ENCODE peak calls at places on chromosomes 4 and X, in eight cellular contexts. One of them, this sample, is unnamed.

GRCh38 chr4:66899422-66900065 is 645.8 kb downstream of the CENPC start:
- DNase-seq in H1: no peak
- DNase-seq in SK-N-SH: no peak
- DNase-seq in A549: no peak
- DNase-seq in ovary: no peak
- DNase-seq in tibial nerve: no peak
- DNase-seq in stomach: no peak
- DNase-seq in suprapubic skin: no peak
- DNase-seq in this sample: no peak

GRCh38 chrX:119990995-119991787 is 47.6 kb upstream of the NKAP start:
- DNase-seq in stomach: no peak
- DNase-seq in A549: no peak
- DNase-seq in suprapubic skin: no peak
- DNase-seq in SK-N-SH: peak; percentile 32
- DNase-seq in ovary: no peak
- DNase-seq in H1: no peak
- DNase-seq in tibial nerve: no peak
- DNase-seq in this sample: no peak

GRCh38 chrX:6990552-6991193 is 156.8 kb upstream of the STS start:
- DNase-seq in ovary: no peak
- DNase-seq in stomach: no peak
- DNase-seq in A549: no peak
- DNase-seq in H1: no peak
- DNase-seq in suprapubic skin: no peak
- DNase-seq in SK-N-SH: no peak
- DNase-seq in tibial nerve: no peak
- DNase-seq in this sample: no peak

GRCh38 chrX:63128509-63128908 is 222.6 kb downstream of the SPIN4 start:
- DNase-seq in H1: no peak
- DNase-seq in tibial nerve: no peak
- DNase-seq in A549: peak; percentile 36
- DNase-seq in ovary: no peak
- DNase-seq in suprapubic skin: no peak
- DNase-seq in stomach: no peak
- DNase-seq in SK-N-SH: peak; percentile 1
- DNase-seq in this sample: no peak

GRCh38 chr4:12902735-12903134 is 581.4 kb downstream of the RAB28 start:
- DNase-seq in A549: no peak
- DNase-seq in suprapubic skin: no peak
- DNase-seq in stomach: no peak
- DNase-seq in ovary: no peak
- DNase-seq in tibial nerve: no peak
- DNase-seq in H1: no peak
- DNase-seq in SK-N-SH: no peak
- DNase-seq in this sample: no peak

GRCh38 chr4:109959195-109959594 is 46.5 kb downstream of the EGF start:
- DNase-seq in tibial nerve: no peak
- DNase-seq in stomach: no peak
- DNase-seq in A549: no peak
- DNase-seq in SK-N-SH: no peak
- DNase-seq in H1: no peak
- DNase-seq in ovary: no peak
- DNase-seq in suprapubic skin: no peak
- DNase-seq in this sample: no peak

GRCh38 chr4:70994387-70995099 is 1.1 kb downstream of the DCK start:
- DNase-seq in suprapubic skin: no peak
- DNase-seq in SK-N-SH: no peak
- DNase-seq in H1: no peak
- DNase-seq in A549: no peak
- DNase-seq in stomach: no peak
- DNase-seq in ovary: no peak
- DNase-seq in tibial nerve: no peak
- DNase-seq in this sample: no peak

GRCh38 chr4:172546782-172547181 is 621.8 kb upstream of the GALNT7 start:
- DNase-seq in ovary: no peak
- DNase-seq in tibial nerve: no peak
- DNase-seq in H1: no peak
- DNase-seq in suprapubic skin: no peak
- DNase-seq in SK-N-SH: no peak
- DNase-seq in stomach: no peak
- DNase-seq in A549: no peak
- DNase-seq in this sample: no peak

GRCh38 chr4:25861951-25862410 is 807 bp downstream of the SEL1L3 start:
- DNase-seq in ovary: peak; percentile 28
- DNase-seq in A549: peak; percentile 32
- DNase-seq in tibial nerve: no peak
- DNase-seq in stomach: no peak
- DNase-seq in suprapubic skin: no peak
- DNase-seq in SK-N-SH: no peak
- DNase-seq in H1: no peak
- DNase-seq in this sample: peak; percentile 89

GRCh38 chrX:53294024-53294648 is 12.8 kb upstream of the IQSEC2 start:
- DNase-seq in stomach: no peak
- DNase-seq in ovary: no peak
- DNase-seq in H1: no peak
- DNase-seq in A549: peak; percentile 32
- DNase-seq in SK-N-SH: no peak
- DNase-seq in suprapubic skin: no peak
- DNase-seq in tibial nerve: no peak
- DNase-seq in this sample: no peak

GRCh38 chr4:44186096-44186849 is 262.3 kb downstream of the KCTD8 start:
- DNase-seq in tibial nerve: no peak
- DNase-seq in H1: no peak
- DNase-seq in ovary: no peak
- DNase-seq in SK-N-SH: no peak
- DNase-seq in A549: no peak
- DNase-seq in stomach: no peak
- DNase-seq in suprapubic skin: no peak
- DNase-seq in this sample: peak; percentile 34

GRCh38 chr4:164871673-164872072 is 5.3 kb upstream of the APELA start:
- DNase-seq in tibial nerve: no peak
- DNase-seq in A549: no peak
- DNase-seq in stomach: no peak
- DNase-seq in SK-N-SH: no peak
- DNase-seq in H1: no peak
- DNase-seq in ovary: no peak
- DNase-seq in suprapubic skin: no peak
- DNase-seq in this sample: no peak

GRCh38 chr4:75686346-75686745 is 13.1 kb upstream of the G3BP2 start:
- DNase-seq in SK-N-SH: no peak
- DNase-seq in ovary: no peak
- DNase-seq in suprapubic skin: no peak
- DNase-seq in A549: no peak
- DNase-seq in H1: no peak
- DNase-seq in stomach: no peak
- DNase-seq in tibial nerve: no peak
- DNase-seq in this sample: no peak

GRCh38 chr4:94507708-94508107 is 56.0 kb downstream of the PDLIM5 start:
- DNase-seq in H1: no peak
- DNase-seq in stomach: no peak
- DNase-seq in tibial nerve: peak; percentile 52
- DNase-seq in SK-N-SH: no peak
- DNase-seq in ovary: no peak
- DNase-seq in A549: peak; percentile 81
- DNase-seq in suprapubic skin: peak; percentile 66
- DNase-seq in this sample: no peak

GRCh38 chr4:139794158-139794954 is 128.7 kb downstream of the MGST2 start:
- DNase-seq in H1: no peak
- DNase-seq in stomach: no peak
- DNase-seq in suprapubic skin: no peak
- DNase-seq in SK-N-SH: peak; percentile 45
- DNase-seq in tibial nerve: peak; percentile 26
- DNase-seq in ovary: no peak
- DNase-seq in A549: no peak
- DNase-seq in this sample: no peak

GRCh38 chr4:147560632-147561031 is 56.6 kb upstream of the TMEM184C start:
- DNase-seq in suprapubic skin: no peak
- DNase-seq in ovary: no peak
- DNase-seq in SK-N-SH: no peak
- DNase-seq in tibial nerve: no peak
- DNase-seq in H1: no peak
- DNase-seq in stomach: no peak
- DNase-seq in A549: no peak
- DNase-seq in this sample: no peak

GRCh38 chrX:52082578-52082977 is 13.6 kb upstream of the MAGED4B start:
- DNase-seq in suprapubic skin: no peak
- DNase-seq in ovary: no peak
- DNase-seq in tibial nerve: no peak
- DNase-seq in stomach: no peak
- DNase-seq in A549: no peak
- DNase-seq in SK-N-SH: no peak
- DNase-seq in H1: no peak
- DNase-seq in this sample: no peak

GRCh38 chr4:124641715-124642380 is 70.7 kb downstream of the ANKRD50 start:
- DNase-seq in SK-N-SH: no peak
- DNase-seq in stomach: no peak
- DNase-seq in H1: no peak
- DNase-seq in suprapubic skin: no peak
- DNase-seq in tibial nerve: peak; percentile 10
- DNase-seq in A549: peak; percentile 73
- DNase-seq in ovary: no peak
- DNase-seq in this sample: peak; percentile 25

GRCh38 chr4:6986067-6986780 is 56.9 kb upstream of the TADA2B start:
- DNase-seq in H1: no peak
- DNase-seq in tibial nerve: peak; percentile 66
- DNase-seq in SK-N-SH: peak; percentile 67
- DNase-seq in A549: peak; percentile 23
- DNase-seq in suprapubic skin: no peak
- DNase-seq in stomach: no peak
- DNase-seq in ovary: no peak
- DNase-seq in this sample: peak; percentile 69

GRCh38 chrX:72714471-72714916 is 388 bp upstream of the PHKA1 start:
- DNase-seq in stomach: peak; percentile 68
- DNase-seq in SK-N-SH: peak; percentile 66
- DNase-seq in suprapubic skin: peak; percentile 66
- DNase-seq in tibial nerve: peak; percentile 37
- DNase-seq in H1: peak; percentile 9
- DNase-seq in A549: peak; percentile 75
- DNase-seq in ovary: peak; percentile 77
- DNase-seq in this sample: peak; percentile 61

GRCh38 chrX:129900054-129900453 is 5.9 kb upstream of the UTP14A start:
- DNase-seq in stomach: no peak
- DNase-seq in A549: no peak
- DNase-seq in suprapubic skin: no peak
- DNase-seq in tibial nerve: no peak
- DNase-seq in H1: no peak
- DNase-seq in ovary: no peak
- DNase-seq in SK-N-SH: no peak
- DNase-seq in this sample: no peak

GRCh38 chr4:66430856-66431255 is 760.6 kb upstream of the EPHA5 start:
- DNase-seq in A549: no peak
- DNase-seq in suprapubic skin: no peak
- DNase-seq in tibial nerve: no peak
- DNase-seq in stomach: no peak
- DNase-seq in H1: peak; percentile 9
- DNase-seq in ovary: no peak
- DNase-seq in SK-N-SH: no peak
- DNase-seq in this sample: no peak

GRCh38 chrX:37993857-37994619 is 12.3 kb upstream of the SYTL5 start:
- DNase-seq in H1: peak; percentile 19
- DNase-seq in stomach: peak; percentile 74
- DNase-seq in tibial nerve: no peak
- DNase-seq in A549: peak; percentile 13
- DNase-seq in ovary: no peak
- DNase-seq in SK-N-SH: no peak
- DNase-seq in suprapubic skin: no peak
- DNase-seq in this sample: peak; percentile 54

GRCh38 chr4:8229341-8229975 is 30.4 kb downstream of the SH3TC1 start:
- DNase-seq in A549: no peak
- DNase-seq in stomach: no peak
- DNase-seq in ovary: no peak
- DNase-seq in SK-N-SH: no peak
- DNase-seq in tibial nerve: no peak
- DNase-seq in H1: no peak
- DNase-seq in suprapubic skin: no peak
- DNase-seq in this sample: no peak

GRCh38 chrX:81316163-81316562 is 114.3 kb downstream of the SH3BGRL start:
- DNase-seq in SK-N-SH: no peak
- DNase-seq in stomach: no peak
- DNase-seq in suprapubic skin: no peak
- DNase-seq in tibial nerve: no peak
- DNase-seq in A549: no peak
- DNase-seq in ovary: no peak
- DNase-seq in H1: no peak
- DNase-seq in this sample: no peak

GRCh38 chrX:9494806-9495205 is 29.9 kb downstream of the TBL1X start:
- DNase-seq in tibial nerve: no peak
- DNase-seq in stomach: no peak
- DNase-seq in H1: no peak
- DNase-seq in A549: peak; percentile 12
- DNase-seq in ovary: no peak
- DNase-seq in SK-N-SH: no peak
- DNase-seq in suprapubic skin: no peak
- DNase-seq in this sample: no peak
- TF ChIP-seq EP300 in tibial nerve: no peak
- TF ChIP-seq EP300 in stomach: no peak
- TF ChIP-seq EP300 in H1: no peak
- TF ChIP-seq EP300 in A549: no peak
- TF ChIP-seq EP300 in ovary: no peak
- TF ChIP-seq EP300 in SK-N-SH: no peak
- TF ChIP-seq EP300 in suprapubic skin: no peak
- TF ChIP-seq EP300 in this sample: no peak

DNA sequence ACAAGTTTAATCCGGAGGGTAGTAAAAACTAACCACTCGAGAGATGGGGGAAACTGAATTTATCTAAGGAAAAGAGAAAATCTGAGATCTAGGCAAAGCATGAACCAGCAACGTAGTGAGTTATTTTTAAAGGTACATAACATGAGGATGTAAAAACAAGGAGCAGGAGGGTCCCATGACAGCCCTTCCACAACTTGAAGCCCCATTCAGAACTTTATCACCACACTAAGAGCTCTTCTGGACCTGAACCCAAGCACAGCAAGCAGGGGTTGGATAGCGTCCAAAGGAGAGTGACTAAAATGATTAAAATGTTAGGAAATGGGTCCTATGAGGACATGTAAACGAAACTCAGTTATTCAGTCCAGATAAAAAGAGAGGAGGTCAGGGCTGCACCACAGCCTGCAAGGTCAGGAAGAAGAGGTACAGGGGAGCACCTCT is 16.2 kb downstream of the SH3RF1 start:
- DNase-seq in ovary: no peak
- DNase-seq in A549: peak; percentile 43
- DNase-seq in SK-N-SH: no peak
- DNase-seq in stomach: no peak
- DNase-seq in tibial nerve: peak; percentile 52
- DNase-seq in suprapubic skin: no peak
- DNase-seq in H1: no peak
- DNase-seq in this sample: peak; percentile 40
- TF ChIP-seq EP300 in ovary: no peak
- TF ChIP-seq EP300 in A549: no peak
- TF ChIP-seq EP300 in SK-N-SH: peak; percentile 39
- TF ChIP-seq EP300 in stomach: no peak
- TF ChIP-seq EP300 in tibial nerve: peak; percentile 22
- TF ChIP-seq EP300 in suprapubic skin: no peak
- TF ChIP-seq EP300 in H1: no peak
- TF ChIP-seq EP300 in this sample: no peak

GRCh38 chrX:107206697-107207065 is 270 bp downstream of the DNAAF6 start:
- DNase-seq in suprapubic skin: no peak
- DNase-seq in SK-N-SH: no peak
- DNase-seq in tibial nerve: no peak
- DNase-seq in H1: no peak
- DNase-seq in A549: no peak
- DNase-seq in stomach: no peak
- DNase-seq in ovary: no peak
- DNase-seq in this sample: no peak
- TF ChIP-seq EP300 in suprapubic skin: no peak
- TF ChIP-seq EP300 in SK-N-SH: no peak
- TF ChIP-seq EP300 in tibial nerve: no peak
- TF ChIP-seq EP300 in H1: no peak
- TF ChIP-seq EP300 in A549: no peak
- TF ChIP-seq EP300 in stomach: no peak
- TF ChIP-seq EP300 in ovary: no peak
- TF ChIP-seq EP300 in this sample: no peak

GRCh38 chr4:23388699-23389395 is 501.0 kb downstream of the PPARGC1A start:
- DNase-seq in A549: no peak
- DNase-seq in SK-N-SH: no peak
- DNase-seq in suprapubic skin: no peak
- DNase-seq in stomach: no peak
- DNase-seq in tibial nerve: no peak
- DNase-seq in H1: no peak
- DNase-seq in ovary: no peak
- DNase-seq in this sample: no peak
- TF ChIP-seq EP300 in A549: no peak
- TF ChIP-seq EP300 in SK-N-SH: no peak
- TF ChIP-seq EP300 in suprapubic skin: no peak
- TF ChIP-seq EP300 in stomach: no peak
- TF ChIP-seq EP300 in tibial nerve: no peak
- TF ChIP-seq EP300 in H1: no peak
- TF ChIP-seq EP300 in ovary: no peak
- TF ChIP-seq EP300 in this sample: no peak